ENCODE peak calls at places on chromosomes 6 and 20, in four cellular contexts. One of them, this sample, is unnamed. For H3K9me3, the result is how much of the 10 kb centered on the place peaks cover.

GRCh38 chr6:79544939-79545450 is 7.8 kb upstream of the LCA5 start:
- DNase-seq in CD8-positive, alpha-beta T cell: no peak
- DNase-seq in mammary epithelial cell: peak
- DNase-seq in esophagus muscularis mucosa: peak
- DNase-seq in this sample: no peak

GRCh38 chr6:116518621-116519020 is 7.2 kb downstream of the CALHM5 start:
- DNase-seq in CD8-positive, alpha-beta T cell: no peak
- DNase-seq in esophagus muscularis mucosa: no peak
- DNase-seq in mammary epithelial cell: no peak
- DNase-seq in this sample: no peak

GRCh38 chr6:115830895-115831294 is 229.8 kb downstream of the FRK start:
- DNase-seq in mammary epithelial cell: peak
- DNase-seq in esophagus muscularis mucosa: no peak
- DNase-seq in CD8-positive, alpha-beta T cell: no peak
- DNase-seq in this sample: no peak

GRCh38 chr20:34022154-34022842 is 28.6 kb downstream of the RALY start:
- DNase-seq in CD8-positive, alpha-beta T cell: no peak
- DNase-seq in mammary epithelial cell: peak
- DNase-seq in esophagus muscularis mucosa: no peak
- DNase-seq in this sample: no peak

GRCh38 chr20:25220021-25220730 is 24.7 kb downstream of the ENTPD6 start:
- DNase-seq in mammary epithelial cell: no peak
- DNase-seq in CD8-positive, alpha-beta T cell: no peak
- DNase-seq in esophagus muscularis mucosa: no peak
- DNase-seq in this sample: no peak

GRCh38 chr6:88165877-88166492 is at the start of gene CNR1:
- DNase-seq in esophagus muscularis mucosa: no peak
- DNase-seq in CD8-positive, alpha-beta T cell: no peak
- DNase-seq in mammary epithelial cell: peak
- DNase-seq in this sample: no peak

GRCh38 chr6:74409447-74409846 is 713.4 kb downstream of the CD109 start:
- DNase-seq in esophagus muscularis mucosa: no peak
- DNase-seq in mammary epithelial cell: peak
- DNase-seq in CD8-positive, alpha-beta T cell: no peak
- DNase-seq in this sample: no peak

GRCh38 chr6:158264180-158264579 is 48.1 kb upstream of the TULP4 start:
- DNase-seq in mammary epithelial cell: no peak
- DNase-seq in CD8-positive, alpha-beta T cell: no peak
- DNase-seq in esophagus muscularis mucosa: no peak
- DNase-seq in this sample: no peak

GRCh38 chr20:21510995-21511394 is 2.9 kb downstream of the NKX2-2 start:
- DNase-seq in CD8-positive, alpha-beta T cell: no peak
- DNase-seq in mammary epithelial cell: no peak
- DNase-seq in esophagus muscularis mucosa: no peak
- DNase-seq in this sample: no peak

GRCh38 chr6:48615041-48615440 is 504.0 kb upstream of the PTCHD4 start:
- DNase-seq in mammary epithelial cell: no peak
- DNase-seq in CD8-positive, alpha-beta T cell: no peak
- DNase-seq in esophagus muscularis mucosa: no peak
- DNase-seq in this sample: no peak

GRCh38 chr6:134678436-134678889 is 271.4 kb downstream of the ALDH8A1 start:
- DNase-seq in CD8-positive, alpha-beta T cell: no peak
- DNase-seq in esophagus muscularis mucosa: no peak
- DNase-seq in mammary epithelial cell: no peak
- DNase-seq in this sample: no peak

GRCh38 chr6:162964703-162965140 is 236.9 kb downstream of the PACRG start:
- DNase-seq in mammary epithelial cell: no peak
- DNase-seq in CD8-positive, alpha-beta T cell: no peak
- DNase-seq in esophagus muscularis mucosa: no peak
- DNase-seq in this sample: no peak

GRCh38 chr6:113953346-113953745 is 17.6 kb downstream of the HDAC2 start:
- DNase-seq in mammary epithelial cell: peak
- DNase-seq in esophagus muscularis mucosa: no peak
- DNase-seq in CD8-positive, alpha-beta T cell: no peak
- DNase-seq in this sample: no peak

GRCh38 chr6:169848946-169849345 is 97.5 kb downstream of the ERMARD start:
- DNase-seq in CD8-positive, alpha-beta T cell: no peak
- DNase-seq in esophagus muscularis mucosa: no peak
- DNase-seq in mammary epithelial cell: no peak
- DNase-seq in this sample: no peak

GRCh38 chr6:67680297-67680932 is 954.7 kb upstream of the ADGRB3 start:
- DNase-seq in mammary epithelial cell: no peak
- DNase-seq in esophagus muscularis mucosa: no peak
- DNase-seq in CD8-positive, alpha-beta T cell: no peak
- DNase-seq in this sample: no peak

GRCh38 chr6:26194774-26195375 is 107.6 kb downstream of the HFE start:
- DNase-seq in CD8-positive, alpha-beta T cell: no peak
- DNase-seq in mammary epithelial cell: no peak
- DNase-seq in esophagus muscularis mucosa: no peak
- DNase-seq in this sample: no peak

GRCh38 chr20:20535051-20535450 is 167.1 kb downstream of the INSM1 start:
- DNase-seq in mammary epithelial cell: no peak
- DNase-seq in CD8-positive, alpha-beta T cell: no peak
- DNase-seq in esophagus muscularis mucosa: no peak
- DNase-seq in this sample: no peak

GRCh38 chr6:135936606-135937005 is 85.1 kb downstream of the PDE7B start:
- DNase-seq in esophagus muscularis mucosa: no peak
- DNase-seq in CD8-positive, alpha-beta T cell: no peak
- DNase-seq in mammary epithelial cell: peak
- DNase-seq in this sample: no peak

GRCh38 chr20:48781634-48782033 is 46.2 kb downstream of the PREX1 start:
- DNase-seq in mammary epithelial cell: no peak
- DNase-seq in CD8-positive, alpha-beta T cell: no peak
- DNase-seq in esophagus muscularis mucosa: no peak
- DNase-seq in this sample: no peak

GRCh38 chr20:32898721-32899120 is 40.0 kb downstream of the EFCAB8 start:
- DNase-seq in mammary epithelial cell: no peak
- DNase-seq in CD8-positive, alpha-beta T cell: no peak
- DNase-seq in esophagus muscularis mucosa: no peak
- DNase-seq in this sample: no peak

GRCh38 chr6:27892596-27893058 is 19.6 kb downstream of the OR2B2 start:
- DNase-seq in esophagus muscularis mucosa: no peak
- DNase-seq in mammary epithelial cell: no peak
- DNase-seq in CD8-positive, alpha-beta T cell: no peak
- DNase-seq in this sample: no peak

GRCh38 chr6:38058022-38058421 is 238.5 kb downstream of the ZFAND3 start:
- DNase-seq in esophagus muscularis mucosa: no peak
- DNase-seq in mammary epithelial cell: peak
- DNase-seq in CD8-positive, alpha-beta T cell: no peak
- DNase-seq in this sample: no peak

GRCh38 chr6:152118678-152119077 is 311.2 kb downstream of the ESR1 start:
- DNase-seq in mammary epithelial cell: no peak
- DNase-seq in CD8-positive, alpha-beta T cell: no peak
- DNase-seq in esophagus muscularis mucosa: no peak
- DNase-seq in this sample: no peak
- TF ChIP-seq CTCF in mammary epithelial cell: no peak
- TF ChIP-seq CTCF in CD8-positive, alpha-beta T cell: no peak
- TF ChIP-seq CTCF in esophagus muscularis mucosa: no peak
- TF ChIP-seq CTCF in this sample: no peak

GRCh38 chr6:17469006-17469972 is 75.9 kb downstream of the CAP2 start:
- DNase-seq in mammary epithelial cell: no peak
- DNase-seq in esophagus muscularis mucosa: no peak
- DNase-seq in CD8-positive, alpha-beta T cell: no peak
- DNase-seq in this sample: no peak

GRCh38 chr6:17473554-17473953 is 80.2 kb downstream of the CAP2 start:
- DNase-seq in CD8-positive, alpha-beta T cell: no peak
- DNase-seq in mammary epithelial cell: no peak
- DNase-seq in esophagus muscularis mucosa: no peak
- DNase-seq in this sample: no peak

GRCh38 chr6:17472653-17473183 is 79.3 kb downstream of the CAP2 start:
- DNase-seq in mammary epithelial cell: no peak
- DNase-seq in CD8-positive, alpha-beta T cell: no peak
- DNase-seq in esophagus muscularis mucosa: no peak
- DNase-seq in this sample: no peak

GRCh38 chr6:17470953-17471335 is 77.5 kb downstream of the CAP2 start:
- DNase-seq in mammary epithelial cell: no peak
- DNase-seq in CD8-positive, alpha-beta T cell: no peak
- DNase-seq in esophagus muscularis mucosa: no peak
- DNase-seq in this sample: no peak

GRCh38 chr6:17470209-17470952 is 77.0 kb downstream of the CAP2 start:
- DNase-seq in CD8-positive, alpha-beta T cell: no peak
- DNase-seq in esophagus muscularis mucosa: no peak
- DNase-seq in mammary epithelial cell: no peak
- DNase-seq in this sample: no peak
- H3K27ac ChIP-seq in CD8-positive, alpha-beta T cell: no peak
- H3K27ac ChIP-seq in esophagus muscularis mucosa: peak
- H3K27ac ChIP-seq in mammary epithelial cell: no peak
- H3K27ac ChIP-seq in this sample: no peak

DNA sequence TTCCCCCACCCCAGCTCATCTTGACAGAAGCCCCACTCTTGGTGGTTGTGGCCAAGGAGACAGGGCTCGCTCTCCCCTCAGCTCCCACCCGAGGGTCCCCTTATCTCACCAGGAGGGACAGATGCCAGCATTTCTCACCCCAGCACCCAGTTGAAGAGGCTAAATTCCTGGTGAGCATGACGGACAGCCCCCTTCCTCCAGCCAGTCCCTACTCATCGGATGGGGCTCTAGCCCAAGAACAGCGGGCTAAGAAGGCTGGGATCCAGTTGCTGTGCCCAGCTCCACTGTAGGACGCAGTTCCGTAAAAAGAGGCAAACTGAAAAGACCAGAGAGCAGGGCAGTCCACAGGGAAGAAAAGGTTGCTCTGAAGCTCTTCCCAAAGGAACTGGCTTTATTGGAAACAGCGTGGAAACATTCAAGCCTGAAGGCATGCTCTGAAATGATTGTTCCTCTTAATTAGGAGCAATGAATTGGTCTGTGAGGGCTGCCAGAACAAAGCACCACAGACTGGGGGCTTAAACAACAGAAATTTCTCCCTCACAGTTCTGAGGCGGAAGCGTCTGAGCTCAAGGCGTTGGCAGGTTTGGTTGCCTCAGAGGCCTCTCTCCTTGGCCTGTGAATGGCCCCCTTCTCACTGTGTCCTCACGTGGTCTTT is 17.9 kb upstream of the KIF25 start:
- DNase-seq in mammary epithelial cell: no peak
- DNase-seq in CD8-positive, alpha-beta T cell: no peak
- DNase-seq in esophagus muscularis mucosa: no peak
- DNase-seq in this sample: no peak
- H3K9me3 ChIP-seq in mammary epithelial cell: under half
- H3K9me3 ChIP-seq in CD8-positive, alpha-beta T cell: under half
- H3K9me3 ChIP-seq in esophagus muscularis mucosa: under half
- H3K9me3 ChIP-seq in this sample: under half

GRCh38 chr6:36940027-36940426 is 14.5 kb upstream of the PI16 start:
- DNase-seq in mammary epithelial cell: no peak
- DNase-seq in esophagus muscularis mucosa: no peak
- DNase-seq in CD8-positive, alpha-beta T cell: no peak
- DNase-seq in this sample: no peak

GRCh38 chr6:36936824-36937223 is 17.7 kb upstream of the PI16 start:
- DNase-seq in mammary epithelial cell: no peak
- DNase-seq in CD8-positive, alpha-beta T cell: no peak
- DNase-seq in esophagus muscularis mucosa: no peak
- DNase-seq in this sample: no peak

GRCh38 chr6:36934868-36935267 is 19.7 kb upstream of the PI16 start:
- DNase-seq in mammary epithelial cell: peak
- DNase-seq in esophagus muscularis mucosa: no peak
- DNase-seq in CD8-positive, alpha-beta T cell: no peak
- DNase-seq in this sample: no peak

GRCh38 chr6:36937896-36938295 is 16.6 kb upstream of the PI16 start:
- DNase-seq in CD8-positive, alpha-beta T cell: no peak
- DNase-seq in mammary epithelial cell: no peak
- DNase-seq in esophagus muscularis mucosa: no peak
- DNase-seq in this sample: no peak

DNA sequence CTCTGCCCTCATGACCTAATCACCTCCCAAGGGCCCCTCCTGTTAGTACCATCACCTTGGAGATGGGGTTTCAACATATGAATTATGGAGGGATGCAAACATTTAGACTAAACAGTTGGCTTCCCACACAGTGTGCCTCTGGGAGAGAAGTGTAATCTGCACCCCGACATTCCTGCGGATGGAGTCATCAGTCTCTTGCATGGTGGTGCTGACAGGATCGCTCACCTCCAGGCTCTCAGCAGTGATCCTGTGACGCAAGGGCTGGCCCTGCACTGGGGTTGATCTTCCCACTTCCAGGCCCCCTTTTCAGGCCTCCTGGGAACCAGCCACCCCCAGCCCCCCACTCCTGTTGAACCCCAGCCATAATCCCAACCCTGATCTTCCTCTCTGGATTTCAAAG is 16.0 kb upstream of the PI16 start:
- DNase-seq in CD8-positive, alpha-beta T cell: no peak
- DNase-seq in esophagus muscularis mucosa: no peak
- DNase-seq in mammary epithelial cell: peak
- DNase-seq in this sample: no peak
- TF ChIP-seq CTCF in CD8-positive, alpha-beta T cell: no peak
- TF ChIP-seq CTCF in esophagus muscularis mucosa: no peak
- TF ChIP-seq CTCF in mammary epithelial cell: no peak
- TF ChIP-seq CTCF in this sample: no peak

DNA sequence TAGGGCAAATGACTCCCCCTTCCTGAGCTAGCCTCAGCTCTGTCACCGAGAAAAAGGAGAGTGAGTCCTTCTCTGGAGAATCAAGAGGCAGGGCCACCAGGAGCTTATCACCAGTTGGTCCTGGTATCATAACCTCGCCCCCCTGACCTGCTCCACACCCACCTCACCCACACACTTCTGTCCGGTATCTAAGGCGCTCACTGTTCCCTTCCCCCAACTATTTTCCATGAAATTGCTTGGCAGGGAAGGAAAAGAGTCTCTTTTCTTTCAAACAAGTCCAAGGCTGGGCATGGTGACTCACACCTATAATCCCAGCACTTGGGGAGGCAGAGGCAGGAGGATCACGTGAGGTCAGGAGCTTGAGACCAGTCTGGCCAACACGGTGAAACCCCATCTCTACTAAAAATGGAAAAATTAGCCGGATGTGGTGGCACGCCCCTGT is 77.6 kb downstream of the ZMYND8 start:
- DNase-seq in esophagus muscularis mucosa: no peak
- DNase-seq in mammary epithelial cell: no peak
- DNase-seq in CD8-positive, alpha-beta T cell: no peak
- DNase-seq in this sample: no peak
- H3K27ac ChIP-seq in esophagus muscularis mucosa: peak
- H3K27ac ChIP-seq in mammary epithelial cell: no peak
- H3K27ac ChIP-seq in CD8-positive, alpha-beta T cell: no peak
- H3K27ac ChIP-seq in this sample: no peak

GRCh38 chr6:137167702-137168377 is 5.6 kb downstream of the IL22RA2 start:
- DNase-seq in mammary epithelial cell: no peak
- DNase-seq in CD8-positive, alpha-beta T cell: no peak
- DNase-seq in esophagus muscularis mucosa: no peak
- DNase-seq in this sample: no peak
- H3K9me3 ChIP-seq in mammary epithelial cell: under half
- H3K9me3 ChIP-seq in CD8-positive, alpha-beta T cell: under half
- H3K9me3 ChIP-seq in esophagus muscularis mucosa: under half
- H3K9me3 ChIP-seq in this sample: under half

GRCh38 chr20:57938158-57939108 is 228.6 kb upstream of the PMEPA1 start:
- DNase-seq in CD8-positive, alpha-beta T cell: no peak
- DNase-seq in mammary epithelial cell: no peak
- DNase-seq in esophagus muscularis mucosa: no peak
- DNase-seq in this sample: no peak
- TF ChIP-seq CTCF in CD8-positive, alpha-beta T cell: no peak
- TF ChIP-seq CTCF in mammary epithelial cell: no peak
- TF ChIP-seq CTCF in esophagus muscularis mucosa: no peak
- TF ChIP-seq CTCF in this sample: no peak

This sample was measured in CD4-positive, alpha-beta T cell.